ENCODE peak calls at places on chromosomes 1 and 21, in nine cellular contexts. D is lung, H is RWPE1, X is bronchial epithelial cell, J is AG09309, Q is progenitor cell of endocrine pancreas, L is tibial nerve, W is H1, S is cardiac muscle cell. K is an unnamed sample.

GRCh38 chr1:15344800-15345710 is 64.6 kb upstream of the EFHD2 start:
- DNase-seq in D (no peak), H (no peak), X (no peak), J (no peak), Q (no peak), L (no peak), W (no peak), S (no peak), K (no peak)

GRCh38 chr1:22711591-22712501 is 1.2 kb downstream of the EPHB2 start:
- DNase-seq in D (no peak), H (peak; percentile 15), X (peak; percentile 27), J (no peak), Q (no peak), L (no peak), W (no peak), S (peak; percentile 73), K (no peak)

GRCh38 chr1:203524152-203524551 is 30.2 kb downstream of the OPTC start:
- DNase-seq in D (no peak), H (no peak), X (no peak), J (no peak), Q (no peak), L (no peak), W (no peak), S (no peak), K (no peak)

GRCh38 chr1:201551877-201552731 is 13.2 kb downstream of the NAV1 start:
- DNase-seq in D (no peak), H (no peak), X (peak; percentile 26), J (no peak), Q (no peak), L (no peak), W (no peak), S (no peak), K (no peak)

GRCh38 chr1:115565789-115566188 is 76.0 kb upstream of the VANGL1 start:
- DNase-seq in D (no peak), H (no peak), X (no peak), J (no peak), Q (no peak), L (no peak), W (no peak), S (no peak), K (no peak)

GRCh38 chr1:83802450-83803152 is 196.3 kb downstream of the TTLL7 start:
- DNase-seq in D (no peak), H (no peak), X (no peak), J (no peak), Q (no peak), L (no peak), W (no peak), S (no peak), K (no peak)

GRCh38 chr1:155093938-155094621 is 15.4 kb downstream of the EFNA3 start:
- DNase-seq in D (no peak), H (no peak), X (peak; percentile 59), J (peak; percentile 21), Q (no peak), L (peak; percentile 43), W (no peak), S (peak; percentile 82), K (no peak)

GRCh38 chr1:210358511-210359148 is 29.9 kb downstream of the HHAT start:
- DNase-seq in D (no peak), H (no peak), X (no peak), J (no peak), Q (no peak), L (no peak), W (peak; percentile 15), S (no peak), K (no peak)

GRCh38 chr21:38114717-38115333 is 142.0 kb upstream of the KCNJ15 start:
- DNase-seq in D (no peak), H (no peak), X (no peak), J (no peak), Q (no peak), L (no peak), W (no peak), S (no peak), K (no peak)

GRCh38 chr21:46005481-46005881 is 23.9 kb downstream of the COL6A1 start:
- DNase-seq in D (no peak), H (no peak), X (no peak), J (no peak), Q (peak; percentile 3), L (no peak), W (no peak), S (no peak), K (peak; percentile 25)

GRCh38 chr1:31705080-31705866 is 1.5 kb upstream of the COL16A1 start:
- DNase-seq in D (peak; percentile 37), H (peak; percentile 58), X (peak; percentile 42), J (no peak), Q (no peak), L (peak; percentile 50), W (no peak), S (peak; percentile 51), K (peak; percentile 87)
- TF ChIP-seq CTCF in D (no peak), H (peak; percentile 59), X (peak; percentile 65), J (peak; percentile 56), Q (peak; percentile 13), L (peak; percentile 51), W (peak; percentile 24), S (peak; percentile 42), K (peak; percentile 64)

GRCh38 chr21:42685954-42686500 is 32.6 kb downstream of the PDE9A start:
- DNase-seq in D (no peak), H (no peak), X (no peak), J (no peak), Q (no peak), L (no peak), W (no peak), S (no peak), K (no peak)

GRCh38 chr21:42688226-42688840 is 34.9 kb downstream of the PDE9A start:
- DNase-seq in D (no peak), H (no peak), X (no peak), J (no peak), Q (no peak), L (no peak), W (no peak), S (no peak), K (no peak)

GRCh38 chr21:42687796-42688195 is 34.4 kb downstream of the PDE9A start:
- DNase-seq in D (no peak), H (no peak), X (no peak), J (no peak), Q (no peak), L (no peak), W (no peak), S (no peak), K (no peak)

GRCh38 chr21:42690586-42690985 is 37.2 kb downstream of the PDE9A start:
- DNase-seq in D (no peak), H (no peak), X (no peak), J (no peak), Q (no peak), L (no peak), W (no peak), S (no peak), K (no peak)

GRCh38 chr21:42688841-42689371 is 35.5 kb downstream of the PDE9A start:
- DNase-seq in D (no peak), H (no peak), X (no peak), J (no peak), Q (no peak), L (no peak), W (no peak), S (no peak), K (no peak)
- TF ChIP-seq CTCF in D (no peak), H (no peak), X (no peak), J (no peak), Q (no peak), L (no peak), W (peak; percentile 37), S (no peak), K (no peak)

DNA sequence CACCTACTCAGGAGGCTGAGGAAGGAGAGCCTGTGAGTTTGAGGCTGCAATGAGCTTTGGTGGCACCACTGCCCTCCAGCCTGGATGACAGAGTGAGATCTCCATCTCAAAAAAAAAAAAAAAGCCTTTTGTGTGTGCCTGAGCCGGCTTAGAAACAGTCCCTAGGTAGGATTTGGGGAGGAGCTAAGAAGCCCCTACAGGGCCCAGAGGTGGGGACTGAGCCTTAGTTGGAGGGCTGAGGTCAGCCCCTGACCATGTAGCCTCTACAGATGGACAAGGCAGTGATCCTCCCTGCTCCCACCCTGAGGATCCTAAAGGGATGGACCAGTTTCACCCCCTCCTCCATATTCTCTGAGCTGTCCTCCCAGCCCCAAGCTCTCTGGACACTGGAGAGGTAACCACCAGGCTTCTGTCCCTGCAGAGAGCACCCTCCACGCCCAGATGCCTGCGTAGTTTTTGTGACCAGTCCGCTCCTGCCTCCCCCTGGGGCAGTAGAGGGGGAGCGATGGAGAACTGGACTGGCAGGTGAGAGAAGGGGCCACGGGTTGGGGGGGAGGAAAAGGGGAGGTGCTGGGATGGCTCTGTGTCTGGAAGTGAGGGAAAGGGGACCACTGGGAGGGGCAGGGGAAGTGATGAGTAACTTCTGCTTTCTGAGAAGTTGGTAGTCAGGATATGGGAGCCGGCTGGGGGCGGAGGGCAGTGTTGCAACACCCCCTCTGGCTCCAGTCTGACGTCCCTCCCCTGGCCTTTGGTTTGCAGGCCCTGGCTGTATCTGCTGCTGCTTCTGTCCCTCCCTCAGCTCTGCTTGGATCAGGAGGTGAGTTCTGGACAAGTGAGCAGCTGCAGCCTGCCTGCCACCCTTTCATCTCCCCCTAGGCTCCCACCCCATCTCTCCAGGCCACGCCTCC is 2.8 kb downstream of the ADAMTSL4 start:
- DNase-seq in D (peak; percentile 81), H (peak; percentile 90), X (peak; percentile 87), J (peak; percentile 73), Q (no peak), L (peak; percentile 88), W (no peak), S (no peak), K (no peak)
- TF ChIP-seq CTCF in D (no peak), H (no peak), X (no peak), J (no peak), Q (no peak), L (peak; percentile 7), W (no peak), S (no peak), K (no peak)

DNA sequence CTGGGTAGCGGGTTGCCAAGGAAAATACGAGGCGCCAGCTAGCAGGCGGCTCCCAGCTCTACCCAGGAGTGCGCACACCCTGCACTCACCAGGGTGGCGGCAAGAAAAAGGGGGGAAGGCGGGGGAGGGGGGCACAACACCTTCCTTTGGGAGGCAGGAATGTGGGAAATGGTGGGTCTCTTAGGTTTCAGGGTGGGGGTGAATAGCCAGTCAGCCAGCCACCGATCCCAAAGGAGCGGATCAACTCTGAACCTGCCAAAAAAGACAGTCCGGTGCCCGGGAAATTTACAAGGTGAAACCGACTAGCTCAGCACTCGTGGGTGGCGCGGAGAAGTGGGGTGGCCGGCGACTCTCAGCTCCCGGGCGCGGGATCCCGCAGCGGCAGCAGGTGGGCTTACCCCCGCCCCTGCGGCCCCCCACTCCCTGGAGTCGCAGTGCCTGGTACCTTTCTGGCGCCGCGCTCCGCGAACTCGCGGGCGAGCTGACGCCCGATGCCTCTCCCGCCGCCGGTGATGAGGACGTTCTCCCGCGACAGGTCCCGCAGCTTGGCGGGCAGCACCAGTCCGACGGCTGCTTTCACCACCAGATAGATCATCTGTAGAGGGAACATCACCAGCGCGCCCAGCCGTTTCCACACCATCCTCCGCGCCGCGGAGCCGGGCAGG is 1.2 kb downstream of the DHRS3 start:
- DNase-seq in D (no peak), H (peak; percentile 36), X (no peak), J (no peak), Q (no peak), L (no peak), W (no peak), S (peak; percentile 43), K (no peak)
- TF ChIP-seq CTCF in D (no peak), H (no peak), X (no peak), J (no peak), Q (no peak), L (no peak), W (no peak), S (no peak), K (no peak)

GRCh38 chr1:12184008-12184681 is 17.4 kb downstream of the TNFRSF1B start:
- DNase-seq in D (peak; percentile 71), H (no peak), X (no peak), J (no peak), Q (no peak), L (peak; percentile 67), W (no peak), S (peak; percentile 69), K (peak; percentile 64)
- TF ChIP-seq CTCF in D (no peak), H (no peak), X (no peak), J (peak; percentile 42), Q (no peak), L (peak; percentile 43), W (no peak), S (peak; percentile 47), K (no peak)